ENCODE peak calls at places on chromosome 16, in five cellular contexts. S is left cardiac atrium; B is head of caudate nucleus; K is activated CD8-positive, alpha-beta memory T cell treated with anti-CD3 and anti-CD28 coated beads, Interleukin-2, amount 50 U/mL, for 48 hours; G is T-helper 2 cell. U is an unnamed sample.

GRCh38 chr16:80231888-80232287 is 308.9 kb upstream of the DYNLRB2 start:
- DNase-seq in S (no peak), B (no peak), K (no peak), G (no peak), U (peak)

GRCh38 chr16:88363239-88363891 is 19.4 kb upstream of the ZNF469 start:
- DNase-seq in S (no peak), B (no peak), K (no peak), G (no peak), U (peak)

GRCh38 chr16:14205666-14206065 is 134.5 kb downstream of the MRTFB start:
- DNase-seq in S (no peak), B (no peak), K (no peak), G (no peak), U (peak)

GRCh38 chr16:59412275-59412841 is 678.2 kb upstream of the GOT2 start:
- DNase-seq in S (no peak), B (no peak), K (no peak), G (no peak), U (no peak)

GRCh38 chr16:82185012-82185411 is 15.0 kb upstream of the MPHOSPH6 start:
- DNase-seq in S (no peak), B (no peak), K (no peak), G (no peak), U (no peak)

GRCh38 chr16:87145181-87146176 is 171.7 kb downstream of the C16orf95 start:
- DNase-seq in S (no peak), B (no peak), K (no peak), G (no peak), U (no peak)

GRCh38 chr16:85240982-85241924 is 129.0 kb upstream of the CIBAR2 start:
- DNase-seq in S (no peak), B (no peak), K (no peak), G (no peak), U (no peak)

GRCh38 chr16:87930456-87930855 is 5.9 kb downstream of the CA5A start:
- DNase-seq in S (no peak), B (no peak), K (no peak), G (no peak), U (no peak)

GRCh38 chr16:49081556-49081955 is 200.1 kb downstream of the CBLN1 start:
- DNase-seq in S (no peak), B (no peak), K (no peak), G (no peak), U (no peak)

GRCh38 chr16:16009396-16009795 is 60.0 kb downstream of the ABCC1 start:
- DNase-seq in S (no peak), B (no peak), K (no peak), G (no peak), U (no peak)

GRCh38 chr16:51896013-51896412 is 650.9 kb downstream of the TOX3 start:
- DNase-seq in S (no peak), B (no peak), K (no peak), G (no peak), U (no peak)

GRCh38 chr16:4176794-4177438 is 60.7 kb upstream of the ADCY9 start:
- DNase-seq in S (no peak), B (peak), K (no peak), G (no peak), U (peak)

GRCh38 chr16:57299009-57299718 is 14.7 kb upstream of the PLLP start:
- DNase-seq in S (peak), B (no peak), K (peak), G (no peak), U (no peak)

GRCh38 chr16:23469814-23470213 is 16.8 kb upstream of the COG7 start:
- DNase-seq in S (no peak), B (no peak), K (no peak), G (no peak), U (no peak)

GRCh38 chr16:7303014-7303676 is 29.5 kb upstream of the RBFOX1 start:
- DNase-seq in S (no peak), B (peak), K (no peak), G (no peak), U (no peak)

GRCh38 chr16:80263848-80264694 is 276.7 kb upstream of the DYNLRB2 start:
- DNase-seq in S (no peak), B (no peak), K (no peak), G (no peak), U (no peak)

GRCh38 chr16:27355610-27356009 is 41.8 kb downstream of the IL4R start:
- DNase-seq in S (peak), B (no peak), K (no peak), G (peak), U (no peak)

GRCh38 chr16:89189358-89190025 is 10.8 kb downstream of the SLC22A31 start:
- DNase-seq in S (peak), B (no peak), K (no peak), G (no peak), U (no peak)

GRCh38 chr16:58615280-58615679 is 14.3 kb downstream of the CNOT1 start:
- DNase-seq in S (no peak), B (no peak), K (no peak), G (no peak), U (no peak)

GRCh38 chr16:56357291-56357764 is 68.0 kb downstream of the AMFR start:
- DNase-seq in S (peak), B (peak), K (peak), G (no peak), U (no peak)

GRCh38 chr16:29014561-29015029 is 29.7 kb downstream of the LAT start:
- DNase-seq in S (no peak), B (no peak), K (no peak), G (no peak), U (no peak)

GRCh38 chr16:55107851-55108250 is 177.2 kb downstream of the IRX5 start:
- DNase-seq in S (no peak), B (no peak), K (no peak), G (no peak), U (no peak)